ENCODE peak calls at places on chromosomes 7 and 10, in eight cellular contexts. One of them, this sample, is unnamed.

GRCh38 chr7:56115852-56116538 is at the start of gene NUPR2:
- DNase-seq in endothelial cell of umbilical vein: no peak
- DNase-seq in heart left ventricle: no peak
- DNase-seq in IMR-90: no peak
- DNase-seq in K562: no peak
- DNase-seq in lower leg skin: no peak
- DNase-seq in body of pancreas: peak; percentile 42
- DNase-seq in A549: no peak
- DNase-seq in this sample: peak; percentile 65

GRCh38 chr7:142603870-142604448 is 145.3 kb upstream of the PRSS1 start:
- DNase-seq in endothelial cell of umbilical vein: peak; percentile 71
- DNase-seq in K562: peak; percentile 75
- DNase-seq in body of pancreas: peak; percentile 64
- DNase-seq in heart left ventricle: no peak
- DNase-seq in IMR-90: peak; percentile 63
- DNase-seq in A549: peak; percentile 57
- DNase-seq in lower leg skin: no peak
- DNase-seq in this sample: no peak

GRCh38 chr10:70335246-70335613 is 47.2 kb downstream of the LRRC20 start:
- DNase-seq in A549: no peak
- DNase-seq in body of pancreas: no peak
- DNase-seq in heart left ventricle: no peak
- DNase-seq in lower leg skin: no peak
- DNase-seq in endothelial cell of umbilical vein: no peak
- DNase-seq in K562: no peak
- DNase-seq in IMR-90: no peak
- DNase-seq in this sample: no peak

GRCh38 chr10:120069700-120070099 is 177.2 kb downstream of the SEC23IP start:
- DNase-seq in A549: no peak
- DNase-seq in endothelial cell of umbilical vein: no peak
- DNase-seq in body of pancreas: no peak
- DNase-seq in lower leg skin: no peak
- DNase-seq in K562: no peak
- DNase-seq in IMR-90: no peak
- DNase-seq in heart left ventricle: no peak
- DNase-seq in this sample: no peak

GRCh38 chr7:50353201-50353600 is 48.7 kb downstream of the IKZF1 start:
- DNase-seq in K562: no peak
- DNase-seq in A549: no peak
- DNase-seq in heart left ventricle: no peak
- DNase-seq in lower leg skin: no peak
- DNase-seq in endothelial cell of umbilical vein: no peak
- DNase-seq in IMR-90: no peak
- DNase-seq in body of pancreas: no peak
- DNase-seq in this sample: no peak

GRCh38 chr7:126842451-126842850 is 410.3 kb downstream of the GRM8 start:
- DNase-seq in A549: no peak
- DNase-seq in heart left ventricle: no peak
- DNase-seq in K562: no peak
- DNase-seq in lower leg skin: no peak
- DNase-seq in IMR-90: no peak
- DNase-seq in endothelial cell of umbilical vein: no peak
- DNase-seq in body of pancreas: no peak
- DNase-seq in this sample: no peak

GRCh38 chr7:111329367-111330234 is 232.7 kb downstream of the IMMP2L start:
- DNase-seq in lower leg skin: no peak
- DNase-seq in heart left ventricle: no peak
- DNase-seq in K562: peak; percentile 64
- DNase-seq in A549: no peak
- DNase-seq in IMR-90: peak; percentile 33
- DNase-seq in body of pancreas: no peak
- DNase-seq in endothelial cell of umbilical vein: peak; percentile 25
- DNase-seq in this sample: no peak

GRCh38 chr7:158726277-158726807 is 21.7 kb upstream of the NCAPG2 start:
- DNase-seq in heart left ventricle: no peak
- DNase-seq in lower leg skin: peak; percentile 53
- DNase-seq in A549: no peak
- DNase-seq in body of pancreas: no peak
- DNase-seq in endothelial cell of umbilical vein: no peak
- DNase-seq in IMR-90: no peak
- DNase-seq in K562: no peak
- DNase-seq in this sample: no peak

GRCh38 chr7:46468753-46469356 is 547.8 kb upstream of the IGFBP3 start:
- DNase-seq in K562: peak; percentile 32
- DNase-seq in heart left ventricle: no peak
- DNase-seq in lower leg skin: no peak
- DNase-seq in endothelial cell of umbilical vein: no peak
- DNase-seq in A549: no peak
- DNase-seq in body of pancreas: no peak
- DNase-seq in IMR-90: peak; percentile 35
- DNase-seq in this sample: no peak

GRCh38 chr7:122886357-122887081 is at the start of gene CADPS2:
- DNase-seq in heart left ventricle: peak; percentile 88
- DNase-seq in K562: peak; percentile 58
- DNase-seq in endothelial cell of umbilical vein: peak; percentile 92
- DNase-seq in lower leg skin: peak; percentile 95
- DNase-seq in A549: peak; percentile 73
- DNase-seq in IMR-90: peak; percentile 36
- DNase-seq in body of pancreas: peak; percentile 92
- DNase-seq in this sample: peak; percentile 71

GRCh38 chr10:63671317-63671937 is 150.2 kb downstream of the REEP3 start:
- DNase-seq in body of pancreas: no peak
- DNase-seq in heart left ventricle: no peak
- DNase-seq in lower leg skin: no peak
- DNase-seq in IMR-90: peak; percentile 78
- DNase-seq in endothelial cell of umbilical vein: peak; percentile 89
- DNase-seq in K562: no peak
- DNase-seq in A549: no peak
- DNase-seq in this sample: no peak

GRCh38 chr7:15836041-15836440 is 149.6 kb upstream of the MEOX2 start:
- DNase-seq in body of pancreas: no peak
- DNase-seq in endothelial cell of umbilical vein: no peak
- DNase-seq in heart left ventricle: no peak
- DNase-seq in K562: no peak
- DNase-seq in lower leg skin: no peak
- DNase-seq in A549: no peak
- DNase-seq in IMR-90: peak; percentile 50
- DNase-seq in this sample: no peak

GRCh38 chr7:99616359-99617186 is at the start of gene ZSCAN25:
- DNase-seq in body of pancreas: peak; percentile 90
- DNase-seq in endothelial cell of umbilical vein: peak; percentile 94
- DNase-seq in K562: peak; percentile 98
- DNase-seq in IMR-90: peak; percentile 92
- DNase-seq in A549: peak; percentile 96
- DNase-seq in lower leg skin: peak; percentile 96
- DNase-seq in heart left ventricle: peak; percentile 83
- DNase-seq in this sample: peak; percentile 75
- TF ChIP-seq POLR2A in body of pancreas: peak; percentile 34
- TF ChIP-seq POLR2A in endothelial cell of umbilical vein: peak; percentile 86
- TF ChIP-seq POLR2A in K562: peak; percentile 96
- TF ChIP-seq POLR2A in IMR-90: peak; percentile 72
- TF ChIP-seq POLR2A in A549: peak; percentile 69
- TF ChIP-seq POLR2A in lower leg skin: no peak
- TF ChIP-seq POLR2A in heart left ventricle: no peak
- TF ChIP-seq POLR2A in this sample: no peak

DNA sequence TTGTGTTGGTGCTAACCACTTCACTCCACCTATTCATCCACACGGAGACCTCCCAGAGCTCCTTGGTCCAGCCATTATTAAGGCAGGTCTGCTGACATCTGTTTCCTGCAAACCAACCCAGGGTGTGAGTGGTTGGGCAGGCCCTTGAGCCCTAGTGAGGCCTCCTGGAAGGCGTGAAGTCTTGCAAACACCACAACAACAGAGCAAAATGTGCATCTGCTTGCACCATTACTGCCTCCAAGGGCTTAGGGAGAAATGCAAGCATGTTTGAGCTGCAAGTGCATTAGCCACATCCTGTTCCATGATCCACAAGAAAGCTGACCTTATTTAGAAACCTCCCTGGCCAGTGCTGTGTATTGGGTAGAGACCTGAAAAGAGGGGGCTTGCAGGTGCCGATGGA is 325.5 kb downstream of the GRID1 start:
- DNase-seq in K562: no peak
- DNase-seq in lower leg skin: peak; percentile 58
- DNase-seq in endothelial cell of umbilical vein: no peak
- DNase-seq in heart left ventricle: no peak
- DNase-seq in IMR-90: no peak
- DNase-seq in A549: no peak
- DNase-seq in body of pancreas: no peak
- DNase-seq in this sample: no peak
- TF ChIP-seq POLR2A in K562: no peak
- TF ChIP-seq POLR2A in lower leg skin: no peak
- TF ChIP-seq POLR2A in endothelial cell of umbilical vein: no peak
- TF ChIP-seq POLR2A in heart left ventricle: no peak
- TF ChIP-seq POLR2A in IMR-90: no peak
- TF ChIP-seq POLR2A in A549: no peak
- TF ChIP-seq POLR2A in body of pancreas: no peak
- TF ChIP-seq POLR2A in this sample: no peak

DNA sequence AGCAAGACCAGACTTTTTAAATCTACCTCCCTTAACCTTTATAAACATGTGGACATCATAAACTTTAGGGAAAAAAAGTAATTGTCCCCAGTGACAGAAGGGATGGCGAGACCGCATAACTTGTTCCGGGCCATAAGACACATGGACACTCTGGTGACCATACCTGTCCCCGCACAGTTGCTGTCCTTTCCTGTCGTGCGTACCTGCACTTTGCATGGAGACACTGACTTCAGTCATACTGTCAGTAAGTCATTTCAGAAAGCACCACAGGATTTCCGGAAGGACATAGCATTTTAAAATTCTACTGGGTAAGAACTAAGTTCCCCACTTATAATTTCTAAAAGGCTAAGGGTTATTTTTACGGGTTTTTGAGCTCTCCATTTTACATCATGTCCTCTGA is 120.9 kb downstream of the CREB5 start:
- DNase-seq in body of pancreas: no peak
- DNase-seq in IMR-90: no peak
- DNase-seq in K562: no peak
- DNase-seq in heart left ventricle: no peak
- DNase-seq in A549: no peak
- DNase-seq in lower leg skin: no peak
- DNase-seq in endothelial cell of umbilical vein: no peak
- DNase-seq in this sample: no peak
- TF ChIP-seq POLR2A in body of pancreas: no peak
- TF ChIP-seq POLR2A in IMR-90: no peak
- TF ChIP-seq POLR2A in K562: no peak
- TF ChIP-seq POLR2A in heart left ventricle: no peak
- TF ChIP-seq POLR2A in A549: no peak
- TF ChIP-seq POLR2A in lower leg skin: no peak
- TF ChIP-seq POLR2A in endothelial cell of umbilical vein: no peak
- TF ChIP-seq POLR2A in this sample: no peak

GRCh38 chr7:44798649-44799275 is 2.3 kb downstream of the PPIA start:
- DNase-seq in K562: no peak
- DNase-seq in IMR-90: no peak
- DNase-seq in heart left ventricle: no peak
- DNase-seq in body of pancreas: no peak
- DNase-seq in lower leg skin: no peak
- DNase-seq in endothelial cell of umbilical vein: no peak
- DNase-seq in A549: no peak
- DNase-seq in this sample: no peak

GRCh38 chr7:44793919-44794715 is 2.4 kb upstream of the PPIA start:
- DNase-seq in heart left ventricle: no peak
- DNase-seq in A549: no peak
- DNase-seq in IMR-90: peak; percentile 33
- DNase-seq in endothelial cell of umbilical vein: no peak
- DNase-seq in K562: no peak
- DNase-seq in body of pancreas: no peak
- DNase-seq in lower leg skin: no peak
- DNase-seq in this sample: no peak

GRCh38 chr7:44797329-44798258 is 1.1 kb downstream of the PPIA start:
- DNase-seq in IMR-90: peak; percentile 84
- DNase-seq in A549: peak; percentile 81
- DNase-seq in K562: peak; percentile 94
- DNase-seq in lower leg skin: peak; percentile 98
- DNase-seq in endothelial cell of umbilical vein: peak; percentile 90
- DNase-seq in body of pancreas: peak; percentile 87
- DNase-seq in heart left ventricle: peak; percentile 92
- DNase-seq in this sample: peak; percentile 89

GRCh38 chr7:44796504-44797328 is at the start of gene PPIA:
- DNase-seq in endothelial cell of umbilical vein: peak; percentile 97
- DNase-seq in K562: peak; percentile 99
- DNase-seq in lower leg skin: peak; percentile 100
- DNase-seq in IMR-90: peak; percentile 98
- DNase-seq in heart left ventricle: peak; percentile 99
- DNase-seq in body of pancreas: peak; percentile 99
- DNase-seq in A549: peak; percentile 98
- DNase-seq in this sample: peak; percentile 98

DNA sequence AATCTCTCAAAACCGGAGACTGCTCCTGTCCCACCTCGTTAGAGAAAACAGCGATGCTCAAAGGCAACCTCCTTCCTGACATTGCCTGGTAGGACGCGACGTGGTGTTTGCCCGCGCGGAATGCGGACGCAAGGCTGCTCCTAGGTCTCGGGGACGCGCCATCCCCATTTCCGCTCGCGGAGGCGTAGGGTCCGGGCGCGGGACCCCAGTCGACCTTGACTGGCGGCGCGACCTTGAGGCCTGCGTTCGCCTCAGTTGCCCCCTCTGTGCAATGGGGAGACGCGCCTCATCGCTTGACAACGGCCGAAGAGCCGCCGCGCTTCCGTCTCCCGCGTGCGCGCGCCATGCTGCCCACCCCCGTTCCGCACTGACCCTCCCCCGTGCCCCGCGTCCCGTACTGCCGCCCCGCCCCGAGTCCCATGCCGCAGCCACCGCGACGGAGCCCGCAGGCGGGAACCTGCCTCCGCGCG is 412 bp upstream of the PPIA start:
- DNase-seq in heart left ventricle: no peak
- DNase-seq in body of pancreas: peak; percentile 55
- DNase-seq in endothelial cell of umbilical vein: no peak
- DNase-seq in A549: peak; percentile 64
- DNase-seq in IMR-90: peak; percentile 36
- DNase-seq in lower leg skin: no peak
- DNase-seq in K562: no peak
- DNase-seq in this sample: peak; percentile 49
- TF ChIP-seq POLR2A in heart left ventricle: no peak
- TF ChIP-seq POLR2A in body of pancreas: no peak
- TF ChIP-seq POLR2A in endothelial cell of umbilical vein: no peak
- TF ChIP-seq POLR2A in A549: peak; percentile 67
- TF ChIP-seq POLR2A in IMR-90: no peak
- TF ChIP-seq POLR2A in lower leg skin: no peak
- TF ChIP-seq POLR2A in K562: no peak
- TF ChIP-seq POLR2A in this sample: no peak